ENCODE peak calls at places on chromosomes 2 and 18, in nine cellular contexts. T is transverse colon, K is fibroblast of lung, P is GM23338, I is psoas muscle, M is HCT116, O is kidney, F is neural progenitor cell, R is lower lobe of right lung. A is an unnamed sample.

GRCh38 chr2:66478729-66479316 is 43.9 kb downstream of the MEIS1 start:
- DNase-seq in I (no peak), T (no peak), K (no peak), R (no peak), P (no peak), O (no peak), F (no peak), M (no peak), A (no peak)

GRCh38 chr2:236179653-236180500 is 11.7 kb upstream of the GBX2 start:
- DNase-seq in O (peak; percentile 63), K (peak; percentile 13), I (no peak), F (peak; percentile 52), P (peak; percentile 48), T (no peak), M (no peak), R (no peak), A (peak; percentile 52)

GRCh38 chr2:237459741-237460174 is 27.3 kb upstream of the MLPH start:
- DNase-seq in I (no peak), O (no peak), F (no peak), K (peak; percentile 90), R (no peak), T (no peak), M (no peak), P (no peak), A (peak; percentile 74)

GRCh38 chr2:203949228-203949627 is 12.7 kb downstream of the ICOS start:
- DNase-seq in T (no peak), R (no peak), F (no peak), O (no peak), I (no peak), M (no peak), P (no peak), K (peak; percentile 8), A (peak; percentile 8)

GRCh38 chr18:58632557-58632956 is 3.7 kb upstream of the ALPK2 start:
- DNase-seq in M (no peak), F (no peak), K (no peak), P (no peak), I (peak; percentile 80), R (no peak), T (no peak), O (no peak), A (no peak)

GRCh38 chr2:124689348-124689747 is 664.3 kb downstream of the CNTNAP5 start:
- DNase-seq in K (no peak), P (no peak), M (no peak), F (no peak), O (no peak), T (no peak), R (no peak), I (no peak), A (no peak)

GRCh38 chr2:110853516-110853915 is 121.1 kb downstream of the ACOXL start:
- DNase-seq in F (peak; percentile 55), P (peak; percentile 70), R (no peak), K (peak; percentile 8), M (peak; percentile 27), T (peak; percentile 59), O (no peak), I (no peak), A (peak; percentile 16)

GRCh38 chr2:221716434-221717303 is 144.6 kb upstream of the EPHA4 start:
- DNase-seq in K (no peak), F (no peak), P (no peak), I (no peak), O (no peak), T (peak; percentile 22), R (no peak), M (no peak), A (peak; percentile 55)

GRCh38 chr2:218161639-218162038 is 5.1 kb downstream of the CXCR1 start:
- DNase-seq in I (no peak), P (no peak), R (no peak), K (no peak), T (no peak), M (no peak), F (no peak), O (no peak), A (no peak)

GRCh38 chr18:63518178-63519012 is 23.8 kb upstream of the SERPINB12 start:
- DNase-seq in F (peak; percentile 92), I (no peak), T (peak; percentile 50), K (peak; percentile 82), M (peak; percentile 78), R (no peak), P (peak; percentile 95), O (no peak), A (peak; percentile 81)

GRCh38 chr18:29840101-29840500 is 1202.4 kb downstream of the DSC3 start:
- DNase-seq in T (no peak), R (no peak), I (no peak), K (peak; percentile 39), M (peak; percentile 42), F (no peak), O (no peak), P (no peak), A (peak; percentile 73)

GRCh38 chr2:33378551-33379220 is 97.8 kb upstream of the RASGRP3 start:
- DNase-seq in O (no peak), M (no peak), F (peak; percentile 70), I (no peak), P (peak; percentile 24), K (no peak), T (no peak), R (no peak), A (peak; percentile 75)

GRCh38 chr2:233058717-233059546 is 1.2 kb upstream of the INPP5D start:
- DNase-seq in K (no peak), F (no peak), O (no peak), T (no peak), I (no peak), M (no peak), P (no peak), R (no peak), A (no peak)
- H3K4me3 ChIP-seq in K (no peak overlapping the region), F (no peak overlapping the region), O (no peak overlapping the region), T (no peak overlapping the region), I (no peak overlapping the region), M (no peak overlapping the region), P (no peak overlapping the region), R (no peak overlapping the region), A (no peak overlapping the region)

GRCh38 chr2:144452169-144453038 is 67.5 kb downstream of the ZEB2 start:
- DNase-seq in I (no peak), O (no peak), P (peak; percentile 79), K (peak; percentile 50), T (no peak), R (no peak), F (peak; percentile 82), M (no peak), A (peak; percentile 64)
- TF ChIP-seq CTCF in I (peak; percentile 29), O (peak; percentile 25), P (no peak), K (no peak), T (no peak), R (no peak), F (peak; percentile 43), M (peak; percentile 27), A (peak; percentile 32)

GRCh38 chr2:69581774-69582581 is 61.6 kb downstream of the AAK1 start:
- DNase-seq in F (no peak), T (no peak), O (no peak), P (peak; percentile 44), K (no peak), R (peak; percentile 53), M (no peak), I (no peak), A (peak; percentile 64)

GRCh38 chr2:69582582-69583176 is 60.9 kb downstream of the AAK1 start:
- DNase-seq in O (no peak), M (no peak), F (no peak), R (no peak), T (no peak), P (no peak), I (no peak), K (peak; percentile 40), A (peak; percentile 47)

GRCh38 chr2:69585855-69586560 is 57.5 kb downstream of the AAK1 start:
- DNase-seq in I (no peak), K (no peak), T (no peak), M (no peak), O (no peak), F (peak; percentile 23), P (no peak), R (no peak), A (no peak)

GRCh38 chr2:69584127-69584889 is 59.2 kb downstream of the AAK1 start:
- DNase-seq in K (no peak), M (no peak), P (no peak), I (no peak), O (no peak), F (no peak), T (no peak), R (no peak), A (no peak)

GRCh38 chr2:69583434-69583833 is 60.1 kb downstream of the AAK1 start:
- DNase-seq in P (no peak), I (no peak), O (no peak), T (no peak), R (no peak), F (no peak), M (no peak), K (no peak), A (no peak)
- H3K4me3 ChIP-seq in P (no peak overlapping the region), I (no peak overlapping the region), O (peak overlapping the region; percentile 3), T (no peak overlapping the region), R (no peak overlapping the region), F (no peak overlapping the region), M (no peak overlapping the region), K (no peak overlapping the region), A (no peak overlapping the region)

GRCh38 chr2:86372133-86372532 is 34.7 kb upstream of the REEP1 start:
- DNase-seq in R (no peak), K (no peak), M (no peak), O (no peak), F (no peak), T (no peak), P (no peak), I (no peak), A (no peak)

GRCh38 chr2:86370579-86370978 is 33.2 kb upstream of the REEP1 start:
- DNase-seq in I (no peak), M (no peak), O (no peak), K (no peak), F (no peak), T (no peak), R (no peak), P (peak; percentile 12), A (no peak)

GRCh38 chr2:86375623-86376022 is 38.2 kb upstream of the REEP1 start:
- DNase-seq in O (no peak), T (no peak), M (no peak), I (no peak), R (no peak), K (no peak), F (no peak), P (no peak), A (no peak)

GRCh38 chr2:86371482-86372002 is 34.1 kb upstream of the REEP1 start:
- DNase-seq in M (no peak), K (no peak), O (no peak), P (no peak), R (no peak), I (no peak), F (no peak), T (no peak), A (no peak)

DNA sequence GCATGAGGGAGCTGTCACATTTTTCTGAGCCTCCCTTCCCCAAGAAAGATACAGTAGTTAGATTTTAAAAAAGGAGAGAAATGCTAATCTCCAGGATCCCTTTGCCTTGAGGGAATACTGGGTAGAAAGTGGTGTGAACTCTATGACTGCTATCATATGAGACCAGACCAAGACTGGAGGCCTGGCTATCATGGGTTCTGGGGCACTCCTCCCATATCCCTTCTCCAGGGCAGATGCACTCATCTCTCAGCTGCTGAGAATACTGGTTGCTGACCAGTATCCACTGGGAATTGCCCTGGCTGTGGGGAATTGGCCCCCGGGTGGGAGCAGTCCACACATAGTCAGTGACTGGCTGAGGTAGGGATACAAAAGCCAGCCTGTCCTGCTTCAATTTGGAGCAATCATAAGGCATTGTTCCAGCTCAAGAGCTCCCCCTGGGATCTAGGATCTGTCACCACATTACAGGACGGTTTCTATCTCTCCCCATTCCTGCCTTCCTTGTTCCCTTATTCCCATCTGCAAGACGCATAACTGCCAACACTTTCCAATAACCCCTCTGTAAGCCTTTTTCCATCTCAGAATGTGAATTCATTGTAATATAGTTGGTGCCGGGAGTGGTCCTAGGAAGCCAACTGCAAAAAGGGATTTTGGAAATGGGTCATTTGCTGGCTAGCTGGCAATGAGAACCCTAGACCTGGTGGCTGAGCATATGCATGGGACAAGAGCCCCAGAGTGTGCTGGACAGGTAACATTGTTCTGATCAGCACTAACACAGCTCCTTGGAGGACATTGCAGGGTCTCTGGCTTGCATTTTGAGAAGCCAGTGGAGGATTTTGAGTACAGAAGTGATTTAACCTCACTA is 35.4 kb upstream of the REEP1 start:
- DNase-seq in F (peak; percentile 77), T (peak; percentile 60), P (peak; percentile 83), M (peak; percentile 43), K (peak; percentile 53), R (no peak), O (no peak), I (no peak), A (peak; percentile 63)
- TF ChIP-seq CTCF in F (peak; percentile 71), T (peak; percentile 61), P (peak; percentile 82), M (peak; percentile 56), K (peak; percentile 74), R (peak; percentile 55), O (peak; percentile 58), I (peak; percentile 59), A (peak; percentile 74)